ENCODE peak calls at places on chromosomes 12 and 14, in four cellular contexts. P is AG04450, B is skeletal muscle cell, K is stromal cell of bone marrow. J is an unnamed sample.

GRCh38 chr14:66425402-66425801 is 60.8 kb upstream of the CCDC196 start:
- DNase-seq in B (no peak), P (no peak), K (no peak), J (peak)

GRCh38 chr12:55974308-55974724 is 438 bp downstream of the RAB5B start:
- DNase-seq in B (peak), P (no peak), K (no peak), J (peak)

GRCh38 chr12:21852251-21852650 is 77.7 kb upstream of the KCNJ8 start:
- DNase-seq in P (no peak), B (peak), K (peak), J (no peak)

GRCh38 chr12:97336896-97337751 is 125.5 kb upstream of the RMST start:
- DNase-seq in B (no peak), P (no peak), K (no peak), J (no peak)

GRCh38 chr12:53804429-53804828 is 52.6 kb upstream of the CISTR start:
- DNase-seq in P (no peak), B (no peak), K (no peak), J (no peak)

GRCh38 chr12:27652174-27652763 is 44.0 kb upstream of the REP15 start:
- DNase-seq in B (peak), K (peak), P (peak), J (peak)

GRCh38 chr12:48388430-48388829 is 37.7 kb upstream of the ZNF641 start:
- DNase-seq in K (no peak), P (no peak), B (no peak), J (no peak)

GRCh38 chr14:65334765-65335411 is 77.6 kb upstream of the FUT8 start:
- DNase-seq in K (no peak), B (no peak), P (no peak), J (no peak)

GRCh38 chr14:68789002-68789797 is 3.7 kb downstream of the ZFP36L1 start:
- DNase-seq in B (no peak), K (no peak), P (no peak), J (no peak)

GRCh38 chr12:105562727-105563072 is 232.2 kb downstream of the C12orf75 start:
- DNase-seq in P (peak), K (no peak), B (no peak), J (peak)

GRCh38 chr14:56325251-56325839 is 207.1 kb downstream of the PELI2 start:
- DNase-seq in B (no peak), P (no peak), K (no peak), J (no peak)

GRCh38 chr12:6337958-6338406 is 3.9 kb downstream of the TNFRSF1A start:
- DNase-seq in P (no peak), B (no peak), K (no peak), J (no peak)

GRCh38 chr14:77543240-77543551 is 44.6 kb upstream of the ISM2 start:
- DNase-seq in K (no peak), P (no peak), B (no peak), J (no peak)

GRCh38 chr12:559907-560455 is 100.2 kb downstream of the B4GALNT3 start:
- DNase-seq in B (no peak), K (no peak), P (no peak), J (no peak)

GRCh38 chr14:77018785-77019184 is 9.7 kb downstream of the IRF2BPL start:
- DNase-seq in K (no peak), P (no peak), B (no peak), J (no peak)

GRCh38 chr14:22502551-22502950 is 86.5 kb downstream of the DAD1 start:
- DNase-seq in B (no peak), K (no peak), P (no peak), J (no peak)

J was measured in RWPE1.